ENCODE peak calls at places on chromosomes 16 and 17, in nine cellular contexts. B is prostate gland, H is K562, M is HCT116, W is transverse colon, K is breast epithelium, S is esophagus muscularis mucosa, T is endothelial cell of umbilical vein, R is sigmoid colon. F is an unnamed sample.

GRCh38 chr16:27463741-27464662 is 62.0 kb downstream of the IL21R start:
- DNase-seq in W (no peak), T (no peak), M (no peak), R (no peak), B (no peak), K (no peak), H (no peak), S (no peak), F (no peak)

GRCh38 chr16:66563574-66564334 is 2.5 kb upstream of the CMTM1 start:
- DNase-seq in B (no peak), T (no peak), W (no peak), R (no peak), M (no peak), H (no peak), S (no peak), K (no peak), F (no peak)

GRCh38 chr17:7590743-7591142 is 849 bp upstream of the SOX15 start:
- DNase-seq in S (no peak), B (no peak), K (no peak), R (no peak), M (no peak), W (no peak), H (no peak), T (no peak), F (no peak)

GRCh38 chr16:66619036-66619435 is 14.5 kb downstream of the CMTM3 start:
- DNase-seq in S (no peak), R (no peak), B (no peak), T (no peak), W (no peak), M (no peak), H (no peak), K (no peak), F (no peak)

GRCh38 chr17:33929181-33929724 is 325.8 kb upstream of the CCL2 start:
- DNase-seq in T (no peak), M (no peak), S (no peak), B (no peak), W (no peak), K (no peak), H (no peak), R (no peak), F (no peak)

GRCh38 chr17:1532836-1533602 is 16.6 kb upstream of the INPP5K start:
- DNase-seq in R (no peak), S (no peak), H (peak; percentile 41), M (no peak), K (no peak), T (no peak), B (no peak), W (no peak), F (no peak)

GRCh38 chr17:64133546-64134215 is 3.7 kb upstream of the ERN1 start:
- DNase-seq in M (peak; percentile 75), R (no peak), H (peak; percentile 64), K (no peak), W (no peak), B (no peak), S (no peak), T (peak; percentile 76), F (peak; percentile 57)

GRCh38 chr17:1438593-1439083 is 17.4 kb downstream of the CRK start:
- DNase-seq in H (no peak), W (no peak), R (no peak), T (no peak), B (no peak), M (no peak), K (no peak), S (no peak), F (no peak)

GRCh38 chr17:67469208-67469980 is 92.3 kb downstream of the PITPNC1 start:
- DNase-seq in R (no peak), B (peak; percentile 7), K (no peak), S (no peak), T (no peak), W (no peak), H (no peak), M (no peak), F (no peak)

GRCh38 chr16:65388592-65388991 is 266.7 kb upstream of the CDH11 start:
- DNase-seq in M (no peak), S (no peak), K (no peak), B (no peak), H (no peak), W (no peak), R (no peak), T (no peak), F (no peak)

GRCh38 chr16:64250866-64251265 is 871.0 kb downstream of the CDH11 start:
- DNase-seq in K (no peak), T (peak; percentile 10), R (no peak), W (no peak), H (no peak), B (no peak), S (no peak), M (no peak), F (no peak)

GRCh38 chr17:72588961-72589360 is 468.1 kb downstream of the SOX9 start:
- DNase-seq in M (peak; percentile 87), T (no peak), B (peak; percentile 47), S (no peak), K (peak; percentile 29), R (no peak), W (peak; percentile 83), H (no peak), F (no peak)

GRCh38 chr16:49615606-49616005 is 240.3 kb downstream of the ZNF423 start:
- DNase-seq in S (no peak), M (no peak), K (no peak), T (no peak), R (peak; percentile 38), W (no peak), B (no peak), H (no peak), F (no peak)

GRCh38 chr17:77528516-77529327 is 388.0 kb downstream of the SEC14L1 start:
- DNase-seq in H (no peak), R (peak; percentile 37), B (no peak), T (no peak), K (no peak), S (no peak), W (no peak), M (no peak), F (no peak)

GRCh38 chr17:19940722-19941464 is 36.7 kb downstream of the AKAP10 start:
- DNase-seq in H (no peak), B (peak; percentile 19), T (no peak), S (no peak), W (no peak), M (no peak), K (no peak), R (no peak), F (no peak)

GRCh38 chr17:60971515-60972369 is 294.1 kb downstream of the BCAS3 start:
- DNase-seq in S (no peak), W (peak; percentile 28), M (peak; percentile 51), H (peak; percentile 23), B (peak; percentile 9), T (peak; percentile 56), R (no peak), K (no peak), F (peak; percentile 41)

GRCh38 chr17:76524598-76525512 is 12.7 kb downstream of the CYGB start:
- DNase-seq in H (no peak), T (no peak), K (no peak), S (no peak), M (no peak), B (no peak), W (peak; percentile 43), R (no peak), F (no peak)

GRCh38 chr17:43010667-43011308 is 4.2 kb downstream of the IFI35 start:
- DNase-seq in S (no peak), K (no peak), B (no peak), R (no peak), W (peak; percentile 75), T (no peak), M (peak; percentile 71), H (no peak), F (no peak)

GRCh38 chr17:66943484-66943883 is 21.0 kb upstream of the CACNG4 start:
- DNase-seq in K (no peak), B (no peak), R (peak; percentile 27), T (no peak), H (no peak), M (no peak), W (no peak), S (no peak), F (no peak)

GRCh38 chr17:19647697-19648474 is 665 bp upstream of the ALDH3A2 start:
- DNase-seq in S (peak; percentile 94), H (no peak), T (peak; percentile 72), R (peak; percentile 90), K (peak; percentile 56), M (peak; percentile 23), W (peak; percentile 65), B (peak; percentile 45), F (peak; percentile 72)

GRCh38 chr17:74532115-74532514 is 840 bp upstream of the CD300LB start:
- DNase-seq in T (no peak), S (no peak), B (no peak), R (peak; percentile 71), K (peak; percentile 17), H (no peak), W (peak; percentile 43), M (no peak), F (peak; percentile 94)

GRCh38 chr17:45364531-45365390 is 47.9 kb upstream of the MAP3K14 start:
- DNase-seq in R (peak; percentile 56), H (no peak), M (no peak), B (no peak), T (peak; percentile 30), W (no peak), K (no peak), S (no peak), F (no peak)

GRCh38 chr16:87335968-87336849 is 19.0 kb upstream of the C16orf95 start:
- DNase-seq in B (no peak), W (no peak), M (no peak), H (no peak), R (no peak), S (no peak), K (no peak), T (no peak), F (no peak)
- H3K27ac ChIP-seq in B (no peak overlapping the region), W (no peak overlapping the region), M (no peak overlapping the region), H (no peak overlapping the region), R (no peak overlapping the region), S (no peak overlapping the region), K (no peak overlapping the region), T (no peak overlapping the region), F (no peak overlapping the region)

DNA sequence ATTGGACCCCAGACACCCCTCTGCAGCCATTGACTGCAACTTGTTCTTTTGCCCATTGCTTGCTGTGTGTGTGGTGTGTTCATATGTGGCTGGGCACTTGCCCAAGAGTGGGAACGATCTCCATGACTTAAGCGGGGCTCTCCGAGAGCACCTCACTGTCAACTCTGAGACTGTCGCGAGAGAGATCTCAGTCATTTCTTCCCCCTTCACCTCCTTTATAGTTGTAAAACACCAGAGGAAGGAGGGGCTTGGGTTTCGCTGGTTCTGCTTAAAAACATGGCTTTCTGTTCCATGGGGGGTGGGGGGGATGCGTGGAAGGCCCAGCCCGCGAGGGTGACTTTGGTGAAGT is 7.4 kb downstream of the PHOSPHO1 start:
- DNase-seq in H (no peak), R (no peak), W (no peak), T (no peak), M (no peak), B (no peak), S (no peak), K (no peak), F (no peak)
- TF ChIP-seq CTCF in H (no peak), R (no peak), W (no peak), T (no peak), M (no peak), B (no peak), S (no peak), K (no peak), F (no peak)

GRCh38 chr17:15351925-15352324 is 10.5 kb upstream of the TEKT3 start:
- DNase-seq in S (no peak), B (no peak), R (peak; percentile 82), K (no peak), W (peak; percentile 25), H (no peak), T (no peak), M (no peak), F (no peak)
- TF ChIP-seq POLR2AphosphoS5 in S (no peak), B (no peak), R (peak; percentile 57), K (peak; percentile 63), W (peak; percentile 22), H (no peak), T (no peak), M (no peak), F (no peak)

GRCh38 chr16:10780628-10781027 is 37.0 kb downstream of the NUBP1 start:
- DNase-seq in T (no peak), K (no peak), M (no peak), B (no peak), W (no peak), R (no peak), S (no peak), H (no peak), F (no peak)
- H3K27ac ChIP-seq in T (no peak overlapping the region), K (no peak overlapping the region), M (no peak overlapping the region), B (no peak overlapping the region), W (no peak overlapping the region), R (no peak overlapping the region), S (no peak overlapping the region), H (no peak overlapping the region), F (no peak overlapping the region)

F was measured in HL-60.